ENCODE peak calls at places on chromosomes 16 and 17, in four cellular contexts. One of them, this sample, is unnamed.

GRCh38 chr17:66411498-66411897 is 109.1 kb downstream of the PRKCA start:
- DNase-seq in AG04450: no peak
- DNase-seq in omental fat pad: no peak
- DNase-seq in colonic mucosa: no peak
- DNase-seq in this sample: no peak

GRCh38 chr16:56301391-56301850 is 110.1 kb downstream of the GNAO1 start:
- DNase-seq in AG04450: no peak
- DNase-seq in omental fat pad: no peak
- DNase-seq in colonic mucosa: no peak
- DNase-seq in this sample: no peak

GRCh38 chr16:78884199-78884598 is 716.3 kb downstream of the MAF start:
- DNase-seq in AG04450: no peak
- DNase-seq in omental fat pad: no peak
- DNase-seq in colonic mucosa: no peak
- DNase-seq in this sample: no peak

GRCh38 chr16:84334482-84334881 is 33.9 kb upstream of the ATP2C2 start:
- DNase-seq in AG04450: no peak
- DNase-seq in omental fat pad: no peak
- DNase-seq in colonic mucosa: no peak
- DNase-seq in this sample: no peak

GRCh38 chr16:88769617-88770458 is 15.2 kb downstream of the PIEZO1 start:
- DNase-seq in AG04450: no peak
- DNase-seq in omental fat pad: no peak
- DNase-seq in colonic mucosa: peak; percentile 76
- DNase-seq in this sample: no peak

GRCh38 chr17:77696720-77697460 is 261.6 kb upstream of the TNRC6C start:
- DNase-seq in AG04450: no peak
- DNase-seq in omental fat pad: no peak
- DNase-seq in colonic mucosa: no peak
- DNase-seq in this sample: no peak

GRCh38 chr16:57390635-57391307 is 13.8 kb upstream of the CCL17 start:
- DNase-seq in AG04450: no peak
- DNase-seq in omental fat pad: no peak
- DNase-seq in colonic mucosa: no peak
- DNase-seq in this sample: no peak

GRCh38 chr17:63445571-63446217 is 412 bp downstream of the CYB561 start:
- DNase-seq in AG04450: no peak
- DNase-seq in omental fat pad: no peak
- DNase-seq in colonic mucosa: peak; percentile 56
- DNase-seq in this sample: no peak

GRCh38 chr16:85716680-85717038 is 27.9 kb upstream of the GINS2 start:
- DNase-seq in AG04450: no peak
- DNase-seq in omental fat pad: no peak
- DNase-seq in colonic mucosa: no peak
- DNase-seq in this sample: no peak

GRCh38 chr16:50884066-50884860 is 142.4 kb downstream of the CYLD start:
- DNase-seq in AG04450: no peak
- DNase-seq in omental fat pad: no peak
- DNase-seq in colonic mucosa: no peak
- DNase-seq in this sample: peak; percentile 65

GRCh38 chr17:50037321-50038107 is 18.4 kb upstream of the ITGA3 start:
- DNase-seq in AG04450: no peak
- DNase-seq in omental fat pad: no peak
- DNase-seq in colonic mucosa: peak; percentile 49
- DNase-seq in this sample: no peak

GRCh38 chr16:27701381-27701780 is 151.4 kb downstream of the KATNIP start:
- DNase-seq in AG04450: no peak
- DNase-seq in omental fat pad: no peak
- DNase-seq in colonic mucosa: no peak
- DNase-seq in this sample: no peak

GRCh38 chr16:69084301-69084700 is 21.2 kb upstream of the HAS3 start:
- DNase-seq in AG04450: no peak
- DNase-seq in omental fat pad: no peak
- DNase-seq in colonic mucosa: no peak
- DNase-seq in this sample: no peak

GRCh38 chr17:68455756-68456528 is 1.4 kb downstream of the WIPI1 start:
- DNase-seq in AG04450: no peak
- DNase-seq in omental fat pad: no peak
- DNase-seq in colonic mucosa: no peak
- DNase-seq in this sample: peak; percentile 74

GRCh38 chr17:79431175-79431574 is 179.7 kb downstream of the RBFOX3 start:
- DNase-seq in AG04450: no peak
- DNase-seq in omental fat pad: no peak
- DNase-seq in colonic mucosa: no peak
- DNase-seq in this sample: no peak

GRCh38 chr17:9050801-9051401 is 29.6 kb downstream of the NTN1 start:
- DNase-seq in AG04450: no peak
- DNase-seq in omental fat pad: no peak
- DNase-seq in colonic mucosa: no peak
- DNase-seq in this sample: peak; percentile 63
- TF ChIP-seq CTCF in AG04450: no peak
- TF ChIP-seq CTCF in omental fat pad: no peak
- TF ChIP-seq CTCF in colonic mucosa: no peak
- TF ChIP-seq CTCF in this sample: no peak

DNA sequence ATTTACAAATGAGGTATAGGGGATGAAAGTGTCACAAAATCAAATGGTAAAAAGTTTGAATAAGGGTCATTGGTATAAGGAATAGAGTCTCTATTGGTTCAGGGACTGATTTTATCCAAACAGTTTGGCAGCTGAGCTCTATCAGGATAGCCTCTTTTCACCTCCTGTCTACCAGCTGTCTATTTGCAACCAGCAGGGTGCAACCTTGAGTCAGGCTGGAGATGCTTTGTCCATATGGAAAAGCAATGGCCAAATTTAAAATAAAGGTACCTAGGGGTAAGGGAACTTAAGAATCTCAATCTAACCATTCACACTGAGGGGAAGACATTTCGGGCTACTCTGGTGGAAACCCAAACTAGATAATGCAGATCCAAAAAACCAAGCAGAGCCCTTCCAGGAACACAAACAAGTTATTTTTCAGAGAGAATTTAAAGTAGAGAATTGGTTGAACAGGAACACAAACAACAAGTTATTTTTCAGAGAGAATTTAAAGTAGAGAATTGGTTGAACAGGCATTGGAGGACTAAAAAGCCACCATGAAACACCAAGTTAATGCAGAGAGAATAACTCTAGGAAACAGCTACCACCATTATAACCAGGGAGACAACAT is 12.6 kb upstream of the CA10 start:
- DNase-seq in AG04450: no peak
- DNase-seq in omental fat pad: no peak
- DNase-seq in colonic mucosa: no peak
- DNase-seq in this sample: peak; percentile 79
- TF ChIP-seq CTCF in AG04450: no peak
- TF ChIP-seq CTCF in omental fat pad: no peak
- TF ChIP-seq CTCF in colonic mucosa: peak; percentile 19
- TF ChIP-seq CTCF in this sample: peak; percentile 81

GRCh38 chr17:61294286-61294685 is 105.4 kb upstream of the TBX2 start:
- DNase-seq in AG04450: no peak
- DNase-seq in omental fat pad: no peak
- DNase-seq in colonic mucosa: no peak
- DNase-seq in this sample: no peak
- TF ChIP-seq CTCF in AG04450: no peak
- TF ChIP-seq CTCF in omental fat pad: no peak
- TF ChIP-seq CTCF in colonic mucosa: no peak
- TF ChIP-seq CTCF in this sample: no peak

GRCh38 chr17:38869647-38870258 is at the start of gene LASP1:
- DNase-seq in AG04450: no peak
- DNase-seq in omental fat pad: peak; percentile 53
- DNase-seq in colonic mucosa: peak; percentile 94
- DNase-seq in this sample: peak; percentile 100

GRCh38 chr17:38872671-38873385 is 3.0 kb downstream of the LASP1 start:
- DNase-seq in AG04450: no peak
- DNase-seq in omental fat pad: no peak
- DNase-seq in colonic mucosa: peak; percentile 80
- DNase-seq in this sample: no peak

GRCh38 chr17:38871992-38872605 is 2.2 kb downstream of the LASP1 start:
- DNase-seq in AG04450: no peak
- DNase-seq in omental fat pad: no peak
- DNase-seq in colonic mucosa: peak; percentile 40
- DNase-seq in this sample: no peak

GRCh38 chr17:38870259-38871165 is 654 bp downstream of the LASP1 start:
- DNase-seq in AG04450: no peak
- DNase-seq in omental fat pad: no peak
- DNase-seq in colonic mucosa: peak; percentile 85
- DNase-seq in this sample: peak; percentile 91

DNA sequence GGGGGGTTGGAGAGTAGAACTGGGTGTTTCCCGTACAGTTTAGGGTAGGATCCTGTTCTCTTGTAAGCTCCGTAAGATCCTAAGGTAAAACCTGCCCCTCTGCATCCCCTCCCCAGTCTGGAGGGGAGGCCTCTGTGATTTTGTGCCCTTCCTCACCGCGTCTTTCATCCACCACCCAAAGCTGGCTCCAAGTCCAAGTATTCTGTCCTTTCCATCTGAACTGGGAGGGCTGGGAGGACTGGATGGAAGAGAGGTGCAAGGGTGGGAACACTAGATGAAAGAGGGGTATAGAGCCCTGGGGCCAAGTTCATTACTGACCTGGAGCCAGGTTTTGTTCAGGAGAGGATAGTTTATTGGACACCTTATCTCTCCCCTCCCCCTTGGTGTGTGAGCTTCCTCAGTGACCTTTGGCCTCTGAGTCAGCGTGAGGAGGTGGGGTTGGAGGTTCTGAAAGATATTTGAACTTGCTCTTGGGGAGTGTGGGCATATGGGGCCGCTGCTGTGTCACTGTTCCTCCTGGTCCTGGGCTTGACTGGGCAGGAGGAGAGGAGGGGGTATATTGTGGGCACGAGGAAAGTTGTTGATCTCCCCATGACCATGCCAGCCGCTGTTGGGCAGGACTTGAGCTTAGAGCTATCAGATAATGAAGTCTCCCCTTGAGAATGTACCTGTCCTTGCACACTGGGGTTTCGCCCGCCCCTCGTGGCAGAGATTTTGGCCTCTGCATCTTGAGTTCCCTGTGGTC is 1.6 kb downstream of the LASP1 start:
- DNase-seq in AG04450: no peak
- DNase-seq in omental fat pad: peak; percentile 75
- DNase-seq in colonic mucosa: peak; percentile 95
- DNase-seq in this sample: peak; percentile 97
- TF ChIP-seq CTCF in AG04450: no peak
- TF ChIP-seq CTCF in omental fat pad: no peak
- TF ChIP-seq CTCF in colonic mucosa: no peak
- TF ChIP-seq CTCF in this sample: peak; percentile 37

GRCh38 chr16:81405702-81406113 is 38.9 kb upstream of the CMIP start:
- DNase-seq in AG04450: peak; percentile 74
- DNase-seq in omental fat pad: no peak
- DNase-seq in colonic mucosa: no peak
- DNase-seq in this sample: peak; percentile 89
- TF ChIP-seq CTCF in AG04450: peak; percentile 34
- TF ChIP-seq CTCF in omental fat pad: no peak
- TF ChIP-seq CTCF in colonic mucosa: no peak
- TF ChIP-seq CTCF in this sample: peak; percentile 24

GRCh38 chr16:9090960-9091866 is at the start of gene HAPSTR1:
- DNase-seq in AG04450: peak; percentile 100
- DNase-seq in omental fat pad: peak; percentile 97
- DNase-seq in colonic mucosa: peak; percentile 100
- DNase-seq in this sample: peak; percentile 99
- TF ChIP-seq CTCF in AG04450: no peak
- TF ChIP-seq CTCF in omental fat pad: no peak
- TF ChIP-seq CTCF in colonic mucosa: no peak
- TF ChIP-seq CTCF in this sample: no peak

GRCh38 chr16:55056585-55057520 is 126.2 kb downstream of the IRX5 start:
- DNase-seq in AG04450: no peak
- DNase-seq in omental fat pad: no peak
- DNase-seq in colonic mucosa: no peak
- DNase-seq in this sample: peak; percentile 42
- TF ChIP-seq CTCF in AG04450: no peak
- TF ChIP-seq CTCF in omental fat pad: no peak
- TF ChIP-seq CTCF in colonic mucosa: no peak
- TF ChIP-seq CTCF in this sample: no peak

DNA sequence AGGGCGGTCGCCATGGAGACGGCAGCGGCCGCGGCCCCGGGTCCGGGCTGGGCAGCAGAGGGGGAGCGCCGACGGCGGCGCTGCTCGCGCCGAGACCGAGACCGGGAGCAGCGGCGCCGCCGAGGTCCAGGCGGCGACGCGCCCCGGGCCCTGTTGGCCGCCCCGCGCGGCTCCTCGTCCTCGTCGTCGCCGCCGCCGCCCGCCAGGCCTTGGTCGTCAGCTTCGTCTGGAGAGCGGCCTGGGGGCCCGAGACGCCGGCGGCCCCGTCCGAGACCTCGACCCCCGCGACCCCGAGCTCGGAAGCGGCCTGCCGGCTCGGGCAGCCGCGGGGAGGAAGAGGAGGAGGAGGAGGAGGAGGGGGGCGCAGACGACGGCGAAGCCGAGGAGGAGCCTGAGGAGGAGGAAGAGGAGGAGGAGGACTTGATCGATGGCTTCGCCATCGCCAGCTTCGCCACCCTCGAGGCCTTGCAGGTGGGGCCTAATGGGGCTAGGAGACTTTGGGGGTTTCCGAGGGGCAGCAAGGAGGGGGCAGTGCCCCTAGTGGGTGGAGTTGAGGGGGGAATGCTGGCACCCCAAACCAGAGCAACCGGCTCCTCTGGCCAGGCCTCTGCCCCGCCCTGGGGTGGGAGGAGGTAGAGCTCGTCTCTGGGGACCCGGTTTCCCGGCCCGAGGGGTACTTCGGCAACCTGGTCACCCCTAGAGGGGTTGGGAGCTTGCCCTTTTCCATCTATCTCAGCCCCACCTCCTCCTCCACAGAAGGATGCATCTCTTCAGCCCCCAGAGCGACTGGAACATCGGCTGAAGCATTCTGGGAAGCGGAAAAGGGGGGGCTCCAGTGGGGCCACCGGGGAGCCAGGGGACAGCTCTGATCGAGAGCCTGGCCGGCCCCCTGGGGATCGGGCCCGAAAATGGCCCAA is 1.5 kb downstream of the FBRS start:
- DNase-seq in AG04450: no peak
- DNase-seq in omental fat pad: no peak
- DNase-seq in colonic mucosa: peak; percentile 56
- DNase-seq in this sample: peak; percentile 67
- TF ChIP-seq CTCF in AG04450: peak; percentile 22
- TF ChIP-seq CTCF in omental fat pad: no peak
- TF ChIP-seq CTCF in colonic mucosa: no peak
- TF ChIP-seq CTCF in this sample: peak; percentile 11